ENCODE peak calls at places on chromosomes 4 and X, in five cellular contexts. I is astrocyte of the spinal cord, T is testis, Z is cardiac muscle cell, W is NCI-H510A treated with DMSO at 0.1 percent for 48 hours. Q is an unnamed sample.

GRCh38 chr4:148222991-148223660 is 219.1 kb downstream of the NR3C2 start:
- DNase-seq in W (no peak), I (no peak), T (no peak), Z (no peak), Q (no peak)

GRCh38 chrX:53458082-53458481 is 23.9 kb upstream of the HSD17B10 start:
- DNase-seq in Z (peak; percentile 20), T (no peak), W (no peak), I (no peak), Q (no peak)

GRCh38 chr4:28388471-28388870 is 1527.8 kb downstream of the STIM2 start:
- DNase-seq in Z (no peak), T (no peak), W (no peak), I (no peak), Q (no peak)

GRCh38 chr4:130632731-130633604 is 1537.0 kb downstream of the C4orf33 start:
- DNase-seq in I (peak; percentile 92), W (no peak), T (no peak), Z (no peak), Q (no peak)

GRCh38 chr4:170090667-170091052 is 904 bp upstream of the AADAT start:
- DNase-seq in W (no peak), Z (peak; percentile 16), I (no peak), T (no peak), Q (peak; percentile 82)

GRCh38 chrX:26922278-26922677 is 540.9 kb downstream of the PPP4R3C start:
- DNase-seq in I (peak; percentile 41), T (no peak), Z (no peak), W (no peak), Q (no peak)

GRCh38 chrX:63930140-63930539 is 145.1 kb upstream of the ARHGEF9 start:
- DNase-seq in T (peak; percentile 12), Z (no peak), I (no peak), W (peak; percentile 1), Q (no peak)

GRCh38 chrX:41236629-41237028 is 97.3 kb upstream of the DDX3X start:
- DNase-seq in I (no peak), W (no peak), T (no peak), Z (no peak), Q (no peak)

GRCh38 chrX:83916525-83916924 is 55.6 kb downstream of the CYLC1 start:
- DNase-seq in Z (no peak), I (no peak), W (peak; percentile 5), T (no peak), Q (no peak)

GRCh38 chr4:145788765-145789164 is 108.8 kb downstream of the C4orf51 start:
- DNase-seq in Z (no peak), I (no peak), W (no peak), T (no peak), Q (peak; percentile 58)

GRCh38 chrX:102599950-102600579 is 750 bp downstream of the ARMCX5 start:
- DNase-seq in T (no peak), I (peak; percentile 39), W (no peak), Z (peak; percentile 36), Q (no peak)

GRCh38 chr4:2059034-2059725 is at the start of gene NAT8L:
- DNase-seq in Z (peak; percentile 27), W (peak; percentile 17), T (peak; percentile 89), I (no peak), Q (no peak)

GRCh38 chrX:133985164-133986007 is at the start of gene GPC3:
- DNase-seq in W (peak; percentile 74), T (peak; percentile 53), I (peak; percentile 10), Z (peak; percentile 65), Q (no peak)

GRCh38 chr4:84126061-84126787 is 372.9 kb downstream of the NKX6-1 start:
- DNase-seq in W (peak; percentile 34), I (no peak), T (no peak), Z (no peak), Q (no peak)

GRCh38 chrX:153939573-153939972 is 4.7 kb upstream of the NAA10 start:
- DNase-seq in T (no peak), W (no peak), Z (no peak), I (no peak), Q (no peak)

GRCh38 chr4:140090215-140090731 is 63.7 kb downstream of the MAML3 start:
- DNase-seq in Z (peak; percentile 34), I (peak; percentile 73), T (no peak), W (no peak), Q (no peak)

GRCh38 chr4:65296246-65296645 is 374.0 kb downstream of the EPHA5 start:
- DNase-seq in I (no peak), W (no peak), T (no peak), Z (no peak), Q (no peak)

GRCh38 chr4:73606465-73606974 is 13.7 kb downstream of the RASSF6 start:
- DNase-seq in I (no peak), T (no peak), W (peak; percentile 99), Z (no peak), Q (no peak)

GRCh38 chr4:8913858-8914460 is 42.3 kb upstream of the HMX1 start:
- DNase-seq in I (no peak), W (no peak), Z (no peak), T (no peak), Q (no peak)

GRCh38 chr4:8191136-8191747 is 7.8 kb upstream of the SH3TC1 start:
- DNase-seq in T (peak; percentile 50), Z (peak; percentile 90), I (peak; percentile 64), W (no peak), Q (no peak)

GRCh38 chr4:109424093-109424818 is 9.4 kb upstream of the SEC24B start:
- DNase-seq in W (no peak), I (no peak), Z (no peak), T (no peak), Q (no peak)

GRCh38 chrX:86830685-86831084 is 682.4 kb downstream of the DACH2 start:
- DNase-seq in W (no peak), T (no peak), Z (no peak), I (no peak), Q (no peak)

GRCh38 chr4:127747883-127748282 is 17.7 kb downstream of the SLC25A31 start:
- DNase-seq in I (no peak), Z (no peak), W (no peak), T (no peak), Q (no peak)

GRCh38 chr4:16626945-16627344 is 271.5 kb downstream of the LDB2 start:
- DNase-seq in T (no peak), W (no peak), I (peak; percentile 89), Z (peak; percentile 95), Q (no peak)

GRCh38 chr4:187171731-187172339 is 448.2 kb upstream of the FAT1 start:
- DNase-seq in Z (no peak), T (no peak), W (no peak), I (no peak), Q (no peak)

GRCh38 chrX:133838761-133839676 is 146.4 kb downstream of the GPC3 start:
- DNase-seq in W (peak; percentile 2), I (peak; percentile 45), Z (peak; percentile 53), T (peak; percentile 25), Q (no peak)

GRCh38 chrX:124413244-124413643 is 66.9 kb downstream of the SH2D1A start:
- DNase-seq in T (no peak), Z (no peak), I (no peak), W (no peak), Q (no peak)

GRCh38 chr4:163332526-163333405 is at the start of gene NPY1R:
- DNase-seq in T (peak; percentile 91), I (peak; percentile 83), Z (peak; percentile 87), W (peak; percentile 60), Q (peak; percentile 57)

GRCh38 chr4:19256823-19257222 is 994.9 kb upstream of the SLIT2 start:
- DNase-seq in I (no peak), Z (no peak), W (no peak), T (no peak), Q (no peak)

GRCh38 chr4:2931765-2932560 is 31.2 kb downstream of the NOP14 start:
- DNase-seq in T (no peak), W (no peak), I (no peak), Z (no peak), Q (no peak)

GRCh38 chr4:171534391-171534790 is 278.8 kb upstream of the GALNTL6 start:
- DNase-seq in I (no peak), Z (no peak), T (no peak), W (no peak), Q (no peak)

GRCh38 chr4:115042496-115042895 is 70.9 kb downstream of the NDST4 start:
- DNase-seq in I (no peak), Z (no peak), T (no peak), W (no peak), Q (no peak)

GRCh38 chr4:150007512-150007911 is 70.7 kb upstream of the DCLK2 start:
- DNase-seq in W (no peak), I (peak; percentile 68), Z (no peak), T (no peak), Q (no peak)

GRCh38 chr4:72895408-72895807 is 174.1 kb downstream of the COX18 start:
- DNase-seq in Z (no peak), W (no peak), T (no peak), I (no peak), Q (no peak)